ENCODE peak calls at places on chromosomes 2 and 18, in five cellular contexts. P is testis; N is IMR-90; Z is gastrocnemius medialis; L is naive thymus-derived CD4-positive, alpha-beta T cell. R is an unnamed sample.

GRCh38 chr2:172438741-172439508 is 11.5 kb downstream of the ITGA6 start:
- DNase-seq in P (no peak), N (peak; percentile 71), Z (no peak), L (no peak), R (no peak)

GRCh38 chr2:33425660-33426059 is 50.8 kb upstream of the RASGRP3 start:
- DNase-seq in P (no peak), N (peak; percentile 58), Z (no peak), L (no peak), R (no peak)

GRCh38 chr2:3605013-3605961 is 10.4 kb downstream of the COLEC11 start:
- DNase-seq in P (peak; percentile 67), N (no peak), Z (peak; percentile 19), L (no peak), R (no peak)

GRCh38 chr2:239805043-239805329 is 220.2 kb downstream of the NDUFA10 start:
- DNase-seq in P (peak; percentile 1), N (no peak), Z (no peak), L (peak; percentile 2), R (no peak)

GRCh38 chr2:37020212-37020886 is 54.0 kb upstream of the STRN start:
- DNase-seq in P (peak; percentile 91), N (peak; percentile 94), Z (peak; percentile 79), L (no peak), R (peak; percentile 70)

GRCh38 chr2:95062716-95063400 is 37.4 kb downstream of the MAL start:
- DNase-seq in P (no peak), N (no peak), Z (no peak), L (no peak), R (no peak)

GRCh38 chr2:144042751-144043150 is 477.2 kb downstream of the ZEB2 start:
- DNase-seq in P (no peak), N (no peak), Z (no peak), L (no peak), R (no peak)

GRCh38 chr18:75344161-75344560 is 83.3 kb downstream of the SMIM21 start:
- DNase-seq in P (no peak), N (no peak), Z (no peak), L (no peak), R (no peak)

GRCh38 chr18:52353589-52353988 is 13.6 kb downstream of the DCC start:
- DNase-seq in P (no peak), N (no peak), Z (no peak), L (no peak), R (no peak)

GRCh38 chr2:100054426-100054825 is 88.0 kb downstream of the AFF3 start:
- DNase-seq in P (no peak), N (no peak), Z (no peak), L (no peak), R (no peak)

GRCh38 chr2:7927694-7928093 is 754.2 kb upstream of the ID2 start:
- DNase-seq in P (no peak), N (no peak), Z (no peak), L (no peak), R (no peak)

GRCh38 chr2:160606336-160606735 is 112.7 kb upstream of the RBMS1 start:
- DNase-seq in P (no peak), N (peak; percentile 21), Z (no peak), L (no peak), R (no peak)

GRCh38 chr2:204108301-204108700 is 171.7 kb downstream of the ICOS start:
- DNase-seq in P (no peak), N (no peak), Z (no peak), L (no peak), R (peak; percentile 51)

GRCh38 chr2:44776924-44777480 is 164.5 kb upstream of the SIX3 start:
- DNase-seq in P (no peak), N (no peak), Z (no peak), L (no peak), R (no peak)

GRCh38 chr18:79738041-79738461 is 58.4 kb downstream of the CTDP1 start:
- DNase-seq in P (no peak), N (no peak), Z (no peak), L (no peak), R (no peak)

GRCh38 chr2:222774941-222775340 is 85.9 kb upstream of the ACSL3 start:
- DNase-seq in P (no peak), N (no peak), Z (no peak), L (no peak), R (no peak)

GRCh38 chr2:136098441-136098840 is 19.5 kb downstream of the CXCR4 start:
- DNase-seq in P (no peak), N (no peak), Z (no peak), L (no peak), R (no peak)
- H3K9me3 ChIP-seq in P (no peaks in the 10 kb centered on the region), N (no peaks in the 10 kb centered on the region), Z (no peaks in the 10 kb centered on the region), L (no peaks in the 10 kb centered on the region), R (no peaks in the 10 kb centered on the region)

GRCh38 chr2:237715459-237715947 is 83.1 kb upstream of the RBM44 start:
- DNase-seq in P (no peak), N (no peak), Z (no peak), L (no peak), R (no peak)
- H3K4me1 ChIP-seq in P (no peaks in the 10 kb centered on the region), N (peaks cover 22% of the 10 kb centered on the region), Z (peaks cover 74% of the 10 kb centered on the region), L (no peaks in the 10 kb centered on the region), R (peaks cover 14% of the 10 kb centered on the region)

GRCh38 chr2:130304726-130305125 is 38.0 kb upstream of the IMP4 start:
- DNase-seq in P (no peak), N (no peak), Z (no peak), L (no peak), R (no peak)

GRCh38 chr2:130303142-130303541 is 39.6 kb upstream of the IMP4 start:
- DNase-seq in P (no peak), N (no peak), Z (no peak), L (no peak), R (no peak)

GRCh38 chr2:130302164-130302886 is 40.4 kb upstream of the IMP4 start:
- DNase-seq in P (no peak), N (no peak), Z (no peak), L (no peak), R (no peak)

GRCh38 chr2:130300258-130300969 is 42.3 kb upstream of the IMP4 start:
- DNase-seq in P (no peak), N (no peak), Z (no peak), L (no peak), R (no peak)

GRCh38 chr2:130300970-130301348 is 41.7 kb upstream of the IMP4 start:
- DNase-seq in P (no peak), N (no peak), Z (no peak), L (no peak), R (no peak)
- H3K9me3 ChIP-seq in P (no peaks in the 10 kb centered on the region), N (no peaks in the 10 kb centered on the region), Z (no peaks in the 10 kb centered on the region), L (no peaks in the 10 kb centered on the region), R (no peaks in the 10 kb centered on the region)

GRCh38 chr2:96537734-96538486 is 1.4 kb downstream of the ARID5A start:
- DNase-seq in P (no peak), N (no peak), Z (no peak), L (peak; percentile 59), R (peak; percentile 52)
- H3K4me1 ChIP-seq in P (peaks cover 44% of the 10 kb centered on the region), N (peaks cover 36% of the 10 kb centered on the region), Z (peaks cover 81% of the 10 kb centered on the region), L (peaks cover 40% of the 10 kb centered on the region), R (peaks cover 37% of the 10 kb centered on the region)

GRCh38 chr2:5589183-5589582 is 103.0 kb upstream of the SOX11 start:
- DNase-seq in P (no peak), N (no peak), Z (no peak), L (no peak), R (no peak)
- H3K9me3 ChIP-seq in P (no peaks in the 10 kb centered on the region), N (no peaks in the 10 kb centered on the region), Z (no peaks in the 10 kb centered on the region), L (no peaks in the 10 kb centered on the region), R (no peaks in the 10 kb centered on the region)

GRCh38 chr2:237205111-237205541 is 119.4 kb downstream of the COPS8 start:
- DNase-seq in P (peak; percentile 11), N (peak; percentile 40), Z (no peak), L (no peak), R (no peak)

GRCh38 chr2:237199577-237199976 is 113.9 kb downstream of the COPS8 start:
- DNase-seq in P (peak; percentile 1), N (no peak), Z (no peak), L (no peak), R (no peak)

GRCh38 chr2:237201461-237202287 is 116.0 kb downstream of the COPS8 start:
- DNase-seq in P (peak; percentile 9), N (peak; percentile 87), Z (peak; percentile 67), L (no peak), R (no peak)

GRCh38 chr2:237200462-237200861 is 114.8 kb downstream of the COPS8 start:
- DNase-seq in P (peak; percentile 2), N (no peak), Z (no peak), L (no peak), R (no peak)

DNA sequence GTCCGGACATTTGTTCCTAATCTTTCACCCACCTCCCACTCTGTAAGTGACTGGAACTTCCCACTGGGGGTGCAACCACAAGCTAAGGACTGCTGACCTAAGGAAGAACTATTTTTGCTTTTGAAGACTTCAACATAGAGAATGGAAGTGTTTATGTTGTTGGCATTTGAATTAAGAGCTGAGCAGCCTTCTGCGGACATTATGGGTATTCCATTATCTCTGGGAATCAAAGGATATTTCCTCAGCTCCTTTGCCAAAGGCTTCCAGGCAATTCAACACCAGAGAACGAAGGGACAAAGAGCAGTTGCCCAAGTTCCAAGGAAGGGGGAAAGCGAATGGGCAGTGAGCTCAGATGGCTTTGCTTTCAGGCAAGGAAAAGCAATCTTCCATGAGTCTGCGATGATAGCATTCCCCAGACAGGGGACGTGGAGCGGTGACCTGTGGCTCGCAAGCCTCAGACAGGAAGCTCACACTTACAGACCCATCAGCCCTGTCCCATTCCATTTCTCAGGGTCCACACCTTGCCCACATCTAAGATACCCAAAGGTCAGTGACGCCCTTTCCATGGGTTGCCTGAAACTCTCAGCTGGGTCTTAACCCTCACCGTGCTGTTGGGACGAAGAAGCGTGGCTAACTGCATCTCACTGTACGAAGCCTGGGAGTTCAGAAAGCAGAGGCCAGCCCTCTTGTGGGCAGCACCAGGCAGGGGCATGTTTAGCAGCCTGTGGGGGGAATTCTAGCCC is 116.8 kb downstream of the COPS8 start:
- DNase-seq in P (peak; percentile 3), N (no peak), Z (no peak), L (no peak), R (no peak)
- H3K4me1 ChIP-seq in P (no peaks in the 10 kb centered on the region), N (peaks cover 49% of the 10 kb centered on the region), Z (peaks cover 17% of the 10 kb centered on the region), L (no peaks in the 10 kb centered on the region), R (peaks cover 10% of the 10 kb centered on the region)

DNA sequence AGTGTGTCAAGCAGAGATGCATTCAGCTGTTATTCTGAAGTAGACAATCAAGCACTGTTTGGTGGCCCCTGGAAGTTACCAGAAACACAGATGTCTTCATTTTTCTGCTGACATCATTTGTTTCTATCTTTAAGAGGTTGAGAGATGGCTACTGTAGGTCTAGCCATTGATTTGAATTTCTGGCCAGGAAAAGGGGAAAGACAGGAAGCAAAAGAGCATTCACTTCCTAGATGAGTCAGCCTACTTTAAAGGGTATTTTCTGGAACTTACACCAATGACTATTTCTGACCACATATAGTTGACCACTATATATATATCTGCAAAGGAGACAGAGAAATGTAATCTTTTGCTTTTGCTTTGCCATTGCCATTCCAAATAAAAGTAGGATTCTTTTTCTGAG is 900.1 kb upstream of the SOX11 start:
- DNase-seq in P (no peak), N (no peak), Z (no peak), L (no peak), R (no peak)
- H3K9me3 ChIP-seq in P (no peaks in the 10 kb centered on the region), N (peaks cover 10% of the 10 kb centered on the region), Z (no peaks in the 10 kb centered on the region), L (peaks cover 8% of the 10 kb centered on the region), R (no peaks in the 10 kb centered on the region)

R was measured in uterus.